ENCODE peak calls at places on chromosomes 12 and 14, in four cellular contexts. C is tibial artery, X is cardiac fibroblast, Y is heart left ventricle. P is an unnamed sample.

GRCh38 chr14:70934084-70934483 is 26.8 kb downstream of the PCNX1 start:
- DNase-seq in C (no peak), Y (no peak), X (peak; percentile 70), P (peak; percentile 33)

GRCh38 chr12:42919691-42920090 is 330.1 kb upstream of the PRICKLE1 start:
- DNase-seq in Y (no peak), C (no peak), X (no peak), P (no peak)

GRCh38 chr12:131087991-131088700 is 134.4 kb downstream of the ADGRD1 start:
- DNase-seq in C (peak; percentile 64), Y (no peak), X (no peak), P (no peak)

GRCh38 chr12:105803292-105803691 is 335.5 kb downstream of the NUAK1 start:
- DNase-seq in C (no peak), Y (no peak), X (no peak), P (peak; percentile 12)

GRCh38 chr14:67757175-67757574 is 55.5 kb downstream of the RDH12 start:
- DNase-seq in Y (no peak), X (no peak), C (no peak), P (no peak)

GRCh38 chr12:98757455-98757854 is 112.4 kb downstream of the APAF1 start:
- DNase-seq in X (no peak), C (no peak), Y (no peak), P (no peak)

GRCh38 chr12:57657744-57658143 is 24.7 kb upstream of the B4GALNT1 start:
- DNase-seq in X (peak; percentile 75), Y (no peak), C (no peak), P (peak; percentile 90)

GRCh38 chr12:89333564-89334252 is 18.6 kb downstream of the DUSP6 start:
- DNase-seq in X (no peak), C (no peak), Y (peak; percentile 39), P (no peak)

GRCh38 chr14:68160779-68161546 is 341.4 kb downstream of the RAD51B start:
- DNase-seq in C (no peak), X (no peak), Y (no peak), P (no peak)

GRCh38 chr12:120413901-120414695 is 23.8 kb upstream of the COX6A1 start:
- DNase-seq in Y (peak; percentile 34), C (no peak), X (no peak), P (no peak)

GRCh38 chr12:27272375-27273028 is 28.4 kb downstream of the STK38L start:
- DNase-seq in Y (no peak), X (peak; percentile 44), C (no peak), P (no peak)

GRCh38 chr12:92028039-92028709 is 117.5 kb downstream of the BTG1 start:
- DNase-seq in C (no peak), Y (no peak), X (peak; percentile 87), P (peak; percentile 85)

GRCh38 chr14:104137297-104138097 is 890 bp upstream of the KIF26A start:
- DNase-seq in X (peak; percentile 23), Y (peak; percentile 78), C (peak; percentile 67), P (peak; percentile 51)

GRCh38 chr12:91185437-91185836 is 2.8 kb upstream of the DCN start:
- DNase-seq in Y (no peak), X (no peak), C (no peak), P (no peak)

GRCh38 chr12:116838395-116838794 is 42.8 kb downstream of the HRK start:
- DNase-seq in Y (no peak), X (no peak), C (no peak), P (no peak)

GRCh38 chr14:87133073-87133815 is 859.7 kb downstream of the GALC start:
- DNase-seq in Y (peak; percentile 58), C (no peak), X (no peak), P (peak; percentile 91)

GRCh38 chr14:36805116-36805515 is 143.5 kb downstream of the PAX9 start:
- DNase-seq in C (no peak), X (no peak), Y (peak; percentile 71), P (no peak)

GRCh38 chr12:120048258-120048657 is 59.2 kb downstream of the BICDL1 start:
- DNase-seq in C (no peak), Y (no peak), X (no peak), P (no peak)

GRCh38 chr12:27003421-27004311 is 10.5 kb downstream of the TM7SF3 start:
- DNase-seq in X (no peak), C (no peak), Y (no peak), P (no peak)

GRCh38 chr12:60926256-60926655 is 1330.4 kb downstream of the SLC16A7 start:
- DNase-seq in C (no peak), X (no peak), Y (no peak), P (no peak)

GRCh38 chr12:66496595-66496994 is 182.3 kb downstream of the GRIP1 start:
- DNase-seq in C (no peak), Y (no peak), X (no peak), P (no peak)

GRCh38 chr12:79063258-79063657 is 198.7 kb downstream of the SYT1 start:
- DNase-seq in C (no peak), Y (no peak), X (peak; percentile 48), P (no peak)

GRCh38 chr12:113164014-113164413 is 14.5 kb downstream of the CFAP73 start:
- DNase-seq in C (no peak), Y (no peak), X (no peak), P (no peak)

GRCh38 chr14:75689012-75689411 is 28.0 kb downstream of the TTLL5 start:
- DNase-seq in Y (peak; percentile 40), C (no peak), X (peak; percentile 53), P (no peak)

GRCh38 chr12:31896514-31897039 is 62.6 kb upstream of the RESF1 start:
- DNase-seq in Y (no peak), X (peak; percentile 94), C (no peak), P (peak; percentile 23)

GRCh38 chr12:114855678-114856077 is 171.7 kb upstream of the TBX3 start:
- DNase-seq in Y (no peak), C (no peak), X (no peak), P (no peak)

GRCh38 chr12:32252199-32253073 is 145.8 kb downstream of the BICD1 start:
- DNase-seq in X (no peak), Y (no peak), C (no peak), P (no peak)

GRCh38 chr14:69405762-69406161 is 7.3 kb downstream of the SLC39A9 start:
- DNase-seq in Y (no peak), X (no peak), C (no peak), P (no peak)

GRCh38 chr14:89908712-89909450 is 45.6 kb downstream of the EFCAB11 start:
- DNase-seq in Y (no peak), X (no peak), C (no peak), P (peak; percentile 35)

GRCh38 chr14:67524152-67524963 is 8.7 kb upstream of the PLEKHH1 start:
- DNase-seq in Y (no peak), C (no peak), X (no peak), P (peak; percentile 34)

GRCh38 chr14:98864211-98864610 is 407.8 kb downstream of the BCL11B start:
- DNase-seq in Y (no peak), X (no peak), C (no peak), P (no peak)

GRCh38 chr12:119808441-119808840 is 68.7 kb downstream of the CIT start:
- DNase-seq in X (no peak), C (no peak), Y (no peak), P (peak; percentile 16)

GRCh38 chr12:57093412-57094193 is 4.7 kb downstream of the NAB2 start:
- DNase-seq in Y (peak; percentile 79), C (peak; percentile 94), X (peak; percentile 94), P (peak; percentile 76)

GRCh38 chr12:48157889-48158370 is 615 bp upstream of the ASB8 start:
- DNase-seq in X (no peak), C (no peak), Y (no peak), P (no peak)

GRCh38 chr14:54440870-54441868 is at the start of gene CNIH1:
- DNase-seq in Y (peak; percentile 95), C (peak; percentile 95), X (peak; percentile 95), P (peak; percentile 91)

GRCh38 chr12:109696485-109697269 is 16.9 kb upstream of the FAM222A start:
- DNase-seq in Y (no peak), X (no peak), C (no peak), P (peak; percentile 27)

GRCh38 chr12:95104919-95105452 is 31.6 kb upstream of the NR2C1 start:
- DNase-seq in C (no peak), Y (no peak), X (no peak), P (no peak)
- TF ChIP-seq CTCF in C (no peak), Y (no peak), X (no peak), P (no peak)

DNA sequence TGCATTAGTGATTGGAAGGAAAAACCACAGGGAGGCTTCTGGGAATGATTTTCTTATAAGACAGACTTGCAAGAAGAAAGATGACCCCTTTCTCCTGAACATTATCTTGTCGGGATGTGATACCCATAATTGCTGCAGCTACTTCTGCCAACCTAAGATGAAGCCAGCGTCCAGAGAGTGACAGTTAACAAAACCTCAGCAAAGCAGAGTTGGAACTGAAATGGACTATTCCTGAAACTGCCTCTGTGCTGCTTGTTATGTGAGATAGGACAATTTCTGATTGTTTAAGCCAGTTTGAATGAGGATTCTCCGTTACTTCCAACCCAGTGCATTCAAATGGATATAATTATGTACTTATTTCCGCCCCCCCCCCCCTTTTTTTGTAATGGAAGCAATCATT is 204.5 kb downstream of the ERC1 start:
- DNase-seq in X (no peak), Y (no peak), C (no peak), P (no peak)
- TF ChIP-seq CTCF in X (no peak), Y (no peak), C (no peak), P (no peak)

GRCh38 chr12:25958254-25959068 is at the start of gene RASSF8:
- DNase-seq in X (peak; percentile 89), Y (peak; percentile 88), C (peak; percentile 85), P (peak; percentile 72)

GRCh38 chr12:25960926-25961325 is 2.4 kb downstream of the RASSF8 start:
- DNase-seq in C (no peak), X (no peak), Y (no peak), P (no peak)

GRCh38 chr12:25960176-25960575 is 1.7 kb downstream of the RASSF8 start:
- DNase-seq in C (no peak), X (peak; percentile 70), Y (peak; percentile 57), P (peak; percentile 44)

GRCh38 chr12:25957898-25958253 is 606 bp upstream of the RASSF8 start:
- DNase-seq in Y (no peak), X (peak; percentile 86), C (peak; percentile 65), P (peak; percentile 56)

GRCh38 chr12:25959069-25959961 is 833 bp downstream of the RASSF8 start:
- DNase-seq in C (peak; percentile 72), X (peak; percentile 90), Y (peak; percentile 58), P (peak; percentile 76)
- TF ChIP-seq CTCF in C (no peak), X (peak; percentile 17), Y (no peak), P (no peak)

GRCh38 chr12:3681595-3681921 is 71.4 kb downstream of the CRACR2A start:
- DNase-seq in X (no peak), C (no peak), Y (no peak), P (no peak)

GRCh38 chr12:3679831-3680230 is 73.1 kb downstream of the CRACR2A start:
- DNase-seq in X (no peak), Y (no peak), C (no peak), P (no peak)

GRCh38 chr12:3677609-3678008 is 75.3 kb downstream of the CRACR2A start:
- DNase-seq in Y (no peak), C (no peak), X (no peak), P (no peak)

GRCh38 chr12:3683670-3684069 is 69.2 kb downstream of the CRACR2A start:
- DNase-seq in Y (no peak), C (no peak), X (peak; percentile 56), P (peak; percentile 34)

GRCh38 chr12:3680919-3681594 is 71.9 kb downstream of the CRACR2A start:
- DNase-seq in Y (peak; percentile 68), C (no peak), X (peak; percentile 65), P (peak; percentile 30)
- TF ChIP-seq CTCF in Y (peak; percentile 29), C (no peak), X (peak; percentile 36), P (no peak)

P was measured in MCF 10A.